ENCODE peak calls at places on chromosomes 11 and 22, in seven cellular contexts. M is K562, A is H1, X is HCT116, Q is SK-N-SH, T is GM12878, O is HepG2. R is an unnamed sample. For H3K36me3, the result is how much of the 10 kb centered on the place peaks cover.

GRCh38 chr11:103326070-103326794 is 217.0 kb downstream of the DYNC2H1 start:
- DNase-seq in A (peak), Q (peak), O (peak), X (peak), T (peak), M (peak), R (peak)

GRCh38 chr22:38871360-38872171 is 450 bp downstream of the CBX6 start:
- DNase-seq in O (no peak), T (no peak), M (peak), X (no peak), A (no peak), Q (no peak), R (no peak)

GRCh38 chr11:70471254-70471653 is 72.9 kb downstream of the CTTN start:
- DNase-seq in Q (peak), X (peak), M (peak), A (peak), O (no peak), T (no peak), R (peak)

GRCh38 chr11:7252683-7253213 is 1.0 kb downstream of the SYT9 start:
- DNase-seq in M (no peak), X (no peak), T (no peak), A (no peak), O (no peak), Q (no peak), R (no peak)

GRCh38 chr11:122042981-122043380 is 73.0 kb downstream of the BLID start:
- DNase-seq in O (no peak), T (no peak), A (no peak), X (no peak), M (no peak), Q (no peak), R (no peak)

GRCh38 chr11:85826096-85826855 is 15.3 kb upstream of the SYTL2 start:
- DNase-seq in O (no peak), A (no peak), Q (peak), X (no peak), T (no peak), M (no peak), R (no peak)

GRCh38 chr11:120842195-120842594 is 181.7 kb upstream of the TBCEL start:
- DNase-seq in A (no peak), Q (no peak), O (no peak), T (no peak), X (no peak), M (peak), R (no peak)

GRCh38 chr11:111639226-111639925 is 37.1 kb downstream of the SIK2 start:
- DNase-seq in Q (no peak), T (no peak), A (no peak), M (no peak), O (no peak), X (no peak), R (peak)

GRCh38 chr22:37121887-37122591 is 12.5 kb upstream of the TMPRSS6 start:
- DNase-seq in X (no peak), M (no peak), Q (peak), O (peak), T (peak), A (no peak), R (no peak)

GRCh38 chr22:37427711-37428635 is 694 bp upstream of the ELFN2 start:
- DNase-seq in A (no peak), Q (peak), X (no peak), T (no peak), M (no peak), O (no peak), R (no peak)

GRCh38 chr11:46361283-46362145 is 14.3 kb downstream of the DGKZ start:
- DNase-seq in X (no peak), T (peak), A (no peak), O (no peak), M (peak), Q (peak), R (no peak)

GRCh38 chr11:35166369-35167360 is 27.7 kb downstream of the CD44 start:
- DNase-seq in T (no peak), M (no peak), O (no peak), A (no peak), X (peak), Q (no peak), R (no peak)

GRCh38 chr22:25942126-25942988 is 200.4 kb downstream of the MYO18B start:
- DNase-seq in M (no peak), T (no peak), X (no peak), O (no peak), A (no peak), Q (no peak), R (no peak)

GRCh38 chr11:87063982-87064381 is 26.2 kb downstream of the TMEM135 start:
- DNase-seq in M (no peak), X (no peak), A (no peak), O (no peak), Q (no peak), T (no peak), R (no peak)

GRCh38 chr22:19818264-19819208 is 36.1 kb downstream of the GNB1L start:
- DNase-seq in A (no peak), M (no peak), X (no peak), Q (peak), T (no peak), O (no peak), R (no peak)

GRCh38 chr11:128487978-128488377 is 99.4 kb downstream of the ETS1 start:
- DNase-seq in O (no peak), T (no peak), X (no peak), A (no peak), M (no peak), Q (no peak), R (no peak)

GRCh38 chr11:60206616-60207015 is 23.7 kb upstream of the MS4A6A start:
- DNase-seq in M (no peak), Q (no peak), A (no peak), X (no peak), T (no peak), O (no peak), R (no peak)

GRCh38 chr22:47835726-47836125 is 1073.3 kb downstream of the TBC1D22A start:
- DNase-seq in M (no peak), T (no peak), O (peak), Q (no peak), X (peak), A (no peak), R (no peak)

GRCh38 chr11:69274531-69275016 is 19.4 kb upstream of the MYEOV start:
- DNase-seq in M (peak), X (no peak), Q (no peak), A (no peak), T (no peak), O (no peak), R (no peak)

GRCh38 chr11:90228056-90228455 is 5.2 kb upstream of the CHORDC1 start:
- DNase-seq in Q (no peak), O (no peak), M (no peak), X (no peak), A (no peak), T (no peak), R (no peak)

GRCh38 chr22:25791556-25791955 is 49.6 kb downstream of the MYO18B start:
- DNase-seq in Q (no peak), M (no peak), T (no peak), O (no peak), A (no peak), X (no peak), R (no peak)

GRCh38 chr22:19820880-19821522 is 33.7 kb downstream of the GNB1L start:
- DNase-seq in A (no peak), T (no peak), M (no peak), O (no peak), Q (peak), X (no peak), R (no peak)

GRCh38 chr22:19115628-19116027 is 6.6 kb downstream of the DGCR2 start:
- DNase-seq in T (no peak), O (no peak), A (no peak), X (no peak), Q (no peak), M (no peak), R (no peak)

GRCh38 chr11:128551641-128552335 is 35.6 kb downstream of the ETS1 start:
- DNase-seq in M (no peak), A (no peak), X (no peak), T (peak), Q (no peak), O (no peak), R (no peak)

DNA sequence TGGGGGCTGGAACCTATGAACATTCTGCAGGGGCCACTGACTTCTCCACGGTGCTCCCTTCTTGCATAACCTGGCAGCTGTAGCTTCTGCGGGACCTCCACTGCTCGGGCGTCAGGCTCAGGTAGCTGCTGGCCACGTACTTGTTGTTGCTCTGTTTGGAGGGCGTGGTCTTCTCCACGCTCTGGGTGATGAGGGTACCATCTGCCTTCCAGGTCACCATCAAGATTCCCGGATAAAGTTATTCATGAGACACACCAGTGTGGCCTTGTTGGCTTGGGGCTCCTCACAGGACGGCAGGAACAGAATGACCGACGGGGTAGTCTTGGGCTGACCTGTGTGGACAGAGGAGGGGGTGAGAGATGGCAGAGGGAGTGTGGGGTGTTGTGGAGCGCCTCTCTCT is 6.5 kb upstream of the DRICH1 start:
- DNase-seq in Q (no peak), O (no peak), A (no peak), M (no peak), T (no peak), X (no peak), R (no peak)
- TF ChIP-seq YY1 in Q (no peak), O (no peak), A (no peak), M (no peak), T (no peak), X (no peak), R (no peak)

GRCh38 chr11:659532-660085 is 22.5 kb downstream of the DRD4 start:
- DNase-seq in A (no peak), T (no peak), O (no peak), X (no peak), Q (no peak), M (no peak), R (no peak)
- H3K36me3 ChIP-seq in A (under half), T (under half), O (under half), X (under half), Q (under half), M (half or more), R (half or more)

GRCh38 chr22:41074466-41074865 is 17.9 kb upstream of the EP300 start:
- DNase-seq in M (no peak), O (no peak), T (no peak), X (no peak), Q (no peak), A (no peak), R (no peak)

GRCh38 chr22:41078975-41079374 is 13.4 kb upstream of the EP300 start:
- DNase-seq in A (no peak), M (no peak), Q (no peak), X (no peak), O (no peak), T (no peak), R (no peak)

GRCh38 chr22:41075946-41076345 is 16.4 kb upstream of the EP300 start:
- DNase-seq in T (no peak), Q (no peak), O (no peak), A (no peak), M (no peak), X (no peak), R (no peak)

GRCh38 chr22:41074941-41075710 is 17.3 kb upstream of the EP300 start:
- DNase-seq in Q (no peak), A (no peak), M (no peak), O (no peak), T (no peak), X (no peak), R (no peak)

GRCh38 chr22:41076857-41077256 is 15.5 kb upstream of the EP300 start:
- DNase-seq in M (no peak), Q (no peak), O (no peak), A (no peak), T (no peak), X (no peak), R (no peak)
- TF ChIP-seq YY1 in M (no peak), Q (no peak), O (no peak), A (no peak), T (no peak), X (no peak), R (no peak)

GRCh38 chr11:118896921-118897591 is 13.4 kb downstream of the CXCR5 start:
- DNase-seq in A (no peak), O (no peak), X (no peak), M (no peak), Q (no peak), T (no peak), R (no peak)
- H3K36me3 ChIP-seq in A (under half), O (under half), X (under half), M (under half), Q (under half), T (under half), R (under half)

R was measured in NT2/D1.